ENCODE peak calls at places on chromosomes 13 and 19, in ten cellular contexts. H is lower lobe of right lung, T is left ventricle myocardium inferior, S is anterior cingulate cortex, U is nephron progenitor cell, G is psoas muscle, K is fibroblast of mammary gland, W is astrocyte of the spinal cord, X is RWPE1, J is GDM1. P is an unnamed sample.

GRCh38 chr19:4120933-4121612 is 2.8 kb downstream of the MAP2K2 start:
- DNase-seq in H (no peak), T (no peak), S (no peak), U (no peak), G (no peak), K (no peak), W (no peak), X (no peak), J (no peak), P (no peak)

GRCh38 chr13:111853766-111854165 is 213.2 kb upstream of the SOX1 start:
- DNase-seq in H (no peak), T (no peak), S (no peak), U (no peak), G (no peak), K (no peak), W (no peak), X (no peak), J (no peak), P (no peak)

GRCh38 chr19:33193864-33194362 is at the start of gene LRP3:
- DNase-seq in H (peak; percentile 54), T (peak; percentile 60), S (peak; percentile 60), U (peak; percentile 78), G (peak; percentile 72), K (no peak), W (no peak), X (no peak), J (peak; percentile 14), P (no peak)

GRCh38 chr19:5913739-5914357 is at the start of gene CAPS:
- DNase-seq in H (peak; percentile 88), T (peak; percentile 60), S (peak; percentile 47), U (no peak), G (no peak), K (peak; percentile 55), W (peak; percentile 67), X (peak; percentile 74), J (no peak), P (no peak)

GRCh38 chr19:10231624-10232228 is 595 bp upstream of the S1PR2 start:
- DNase-seq in H (no peak), T (no peak), S (no peak), U (no peak), G (no peak), K (no peak), W (no peak), X (no peak), J (no peak), P (no peak)

GRCh38 chr19:4229179-4229931 is at the start of gene EBI3:
- DNase-seq in H (no peak), T (peak; percentile 36), S (peak; percentile 9), U (peak; percentile 50), G (no peak), K (peak; percentile 24), W (peak; percentile 72), X (no peak), J (no peak), P (no peak)

GRCh38 chr19:14555918-14556661 is 15.8 kb downstream of the NDUFB7 start:
- DNase-seq in H (no peak), T (no peak), S (no peak), U (no peak), G (no peak), K (peak; percentile 24), W (peak; percentile 28), X (no peak), J (no peak), P (no peak)

GRCh38 chr19:17779281-17779930 is 15.5 kb upstream of the B3GNT3 start:
- DNase-seq in H (peak; percentile 76), T (no peak), S (peak; percentile 29), U (peak; percentile 44), G (no peak), K (peak; percentile 46), W (no peak), X (no peak), J (peak; percentile 29), P (no peak)

GRCh38 chr19:4539169-4539696 is 603 bp downstream of the LRG1 start:
- DNase-seq in H (no peak), T (no peak), S (no peak), U (no peak), G (no peak), K (no peak), W (no peak), X (no peak), J (no peak), P (no peak)

GRCh38 chr19:42589792-42590191 is 4.9 kb downstream of the CEACAM8 start:
- DNase-seq in H (no peak), T (no peak), S (no peak), U (no peak), G (no peak), K (no peak), W (no peak), X (no peak), J (no peak), P (no peak)

GRCh38 chr13:41019027-41019487 is at the start of gene ELF1:
- DNase-seq in H (peak; percentile 62), T (no peak), S (no peak), U (no peak), G (no peak), K (peak; percentile 82), W (peak; percentile 70), X (peak; percentile 78), J (peak; percentile 82), P (peak; percentile 94)

GRCh38 chr13:39189778-39190177 is 151.5 kb downstream of the NHLRC3 start:
- DNase-seq in H (no peak), T (no peak), S (no peak), U (no peak), G (no peak), K (no peak), W (no peak), X (no peak), J (no peak), P (no peak)

GRCh38 chr19:4878491-4878968 is 11.1 kb upstream of the PLIN3 start:
- DNase-seq in H (no peak), T (peak; percentile 44), S (peak; percentile 67), U (peak; percentile 33), G (peak; percentile 86), K (no peak), W (no peak), X (no peak), J (no peak), P (no peak)

GRCh38 chr19:47274891-47275865 is 493 bp downstream of the INAFM1 start:
- DNase-seq in H (peak; percentile 66), T (peak; percentile 22), S (no peak), U (peak; percentile 66), G (no peak), K (peak; percentile 28), W (peak; percentile 34), X (no peak), J (no peak), P (peak; percentile 35)

P was measured in AML-193.